ENCODE peak calls at places on chromosomes 5 and 9, in ten cellular contexts. U, I, L, K, E, A, C, V, Y and B are unnamed samples.
A peak's percentile ranks its signal among the peaks of the same experiment; 100 is the strongest.

GRCh38 chr5:145775893-145776444 is 59.2 kb downstream of the PRELID2 start:
- DNase-seq in U (no peak), I (no peak), L (no peak), K (no peak), E (peak; percentile 79), A (no peak), C (peak; percentile 66), V (no peak), Y (no peak), B (no peak)

GRCh38 chr5:132788508-132788907 is 11.5 kb upstream of the SEPTIN8 start:
- DNase-seq in U (no peak), I (no peak), L (no peak), K (no peak), E (no peak), A (no peak), C (no peak), V (no peak), Y (no peak), B (no peak)

GRCh38 chr5:142295084-142295758 is 29.6 kb downstream of the SPRY4 start:
- DNase-seq in U (peak; percentile 63), I (no peak), L (no peak), K (no peak), E (no peak), A (no peak), C (peak; percentile 78), V (no peak), Y (no peak), B (no peak)

GRCh38 chr5:123371575-123372179 is 51.5 kb downstream of the CEP120 start:
- DNase-seq in U (peak; percentile 52), I (no peak), L (peak; percentile 11), K (peak; percentile 31), E (peak; percentile 33), A (no peak), C (no peak), V (no peak), Y (peak; percentile 12), B (peak; percentile 7)

GRCh38 chr5:172569862-172570558 is 71.1 kb upstream of the NEURL1B start:
- DNase-seq in U (no peak), I (no peak), L (no peak), K (no peak), E (no peak), A (no peak), C (no peak), V (no peak), Y (no peak), B (no peak)

GRCh38 chr9:126693428-126693931 is 79.8 kb downstream of the LMX1B start:
- DNase-seq in U (no peak), I (no peak), L (no peak), K (no peak), E (no peak), A (no peak), C (no peak), V (no peak), Y (no peak), B (no peak)

GRCh38 chr5:73186976-73187375 is 14.0 kb downstream of the TMEM174 start:
- DNase-seq in U (no peak), I (no peak), L (no peak), K (no peak), E (no peak), A (no peak), C (no peak), V (no peak), Y (no peak), B (no peak)

GRCh38 chr5:175659546-175660248 is 1.8 kb downstream of the HRH2 start:
- DNase-seq in U (no peak), I (no peak), L (no peak), K (no peak), E (no peak), A (no peak), C (no peak), V (no peak), Y (no peak), B (no peak)

GRCh38 chr5:55062039-55062779 is 38.2 kb downstream of the GZMK start:
- DNase-seq in U (no peak), I (no peak), L (peak; percentile 43), K (no peak), E (no peak), A (no peak), C (no peak), V (peak; percentile 0), Y (no peak), B (peak; percentile 53)

GRCh38 chr5:14400085-14400484 is 181.5 kb upstream of the OTULINL start:
- DNase-seq in U (no peak), I (no peak), L (no peak), K (no peak), E (no peak), A (no peak), C (peak; percentile 37), V (no peak), Y (no peak), B (no peak)